ENCODE peak calls at places on chromosome 3, in four cellular contexts. One of them, this sample, is unnamed.

GRCh38 chr3:23961064-23961463 is 16.0 kb downstream of the NR1D2 start:
- DNase-seq in PC-9: no peak
- DNase-seq in AG04449: no peak
- DNase-seq in RWPE1: peak
- DNase-seq in this sample: no peak

GRCh38 chr3:143885803-143886427 is 37.6 kb upstream of the SLC9A9 start:
- DNase-seq in PC-9: no peak
- DNase-seq in AG04449: no peak
- DNase-seq in RWPE1: peak
- DNase-seq in this sample: peak

GRCh38 chr3:47428585-47429145 is 47.1 kb downstream of the SCAP start:
- DNase-seq in PC-9: no peak
- DNase-seq in AG04449: no peak
- DNase-seq in RWPE1: no peak
- DNase-seq in this sample: no peak

GRCh38 chr3:4850928-4851265 is 128.3 kb upstream of the BHLHE40 start:
- DNase-seq in PC-9: no peak
- DNase-seq in AG04449: no peak
- DNase-seq in RWPE1: no peak
- DNase-seq in this sample: no peak

GRCh38 chr3:150449169-150449721 is 41.1 kb downstream of the TSC22D2 start:
- DNase-seq in PC-9: no peak
- DNase-seq in AG04449: no peak
- DNase-seq in RWPE1: peak
- DNase-seq in this sample: no peak

GRCh38 chr3:144265527-144266100 is 294.0 kb downstream of the DIPK2A start:
- DNase-seq in PC-9: no peak
- DNase-seq in AG04449: no peak
- DNase-seq in RWPE1: no peak
- DNase-seq in this sample: no peak

GRCh38 chr3:25781758-25782594 is 1.3 kb downstream of the NGLY1 start:
- DNase-seq in PC-9: no peak
- DNase-seq in AG04449: no peak
- DNase-seq in RWPE1: no peak
- DNase-seq in this sample: no peak

GRCh38 chr3:12046406-12046805 is 42.2 kb downstream of the SYN2 start:
- DNase-seq in PC-9: no peak
- DNase-seq in AG04449: no peak
- DNase-seq in RWPE1: no peak
- DNase-seq in this sample: peak

GRCh38 chr3:105480771-105481170 is 114.1 kb downstream of the ALCAM start:
- DNase-seq in PC-9: no peak
- DNase-seq in AG04449: no peak
- DNase-seq in RWPE1: no peak
- DNase-seq in this sample: no peak

GRCh38 chr3:133162906-133163305 is 124.7 kb downstream of the TMEM108 start:
- DNase-seq in PC-9: no peak
- DNase-seq in AG04449: no peak
- DNase-seq in RWPE1: no peak
- DNase-seq in this sample: no peak

GRCh38 chr3:194871143-194871863 is 185.6 kb downstream of the FAM43A start:
- DNase-seq in PC-9: peak
- DNase-seq in AG04449: peak
- DNase-seq in RWPE1: peak
- DNase-seq in this sample: peak

GRCh38 chr3:113054552-113054951 is 63.8 kb downstream of the GTPBP8 start:
- DNase-seq in PC-9: no peak
- DNase-seq in AG04449: peak
- DNase-seq in RWPE1: no peak
- DNase-seq in this sample: no peak

GRCh38 chr3:190862209-190863118 is at the start of gene GMNC:
- DNase-seq in PC-9: peak
- DNase-seq in AG04449: no peak
- DNase-seq in RWPE1: peak
- DNase-seq in this sample: peak

GRCh38 chr3:33751320-33751719 is 33.3 kb upstream of the CLASP2 start:
- DNase-seq in PC-9: no peak
- DNase-seq in AG04449: no peak
- DNase-seq in RWPE1: no peak
- DNase-seq in this sample: no peak

GRCh38 chr3:125381743-125382142 is 6.6 kb upstream of the ZNF148 start:
- DNase-seq in PC-9: peak
- DNase-seq in AG04449: no peak
- DNase-seq in RWPE1: no peak
- DNase-seq in this sample: peak

GRCh38 chr3:38347421-38348200 is 1.0 kb downstream of the XYLB start:
- DNase-seq in PC-9: no peak
- DNase-seq in AG04449: no peak
- DNase-seq in RWPE1: no peak
- DNase-seq in this sample: peak

GRCh38 chr3:21729331-21729730 is 21.7 kb downstream of the ZNF385D start:
- DNase-seq in PC-9: no peak
- DNase-seq in AG04449: no peak
- DNase-seq in RWPE1: no peak
- DNase-seq in this sample: no peak

GRCh38 chr3:13574798-13575451 is 26.0 kb downstream of the FBLN2 start:
- DNase-seq in PC-9: no peak
- DNase-seq in AG04449: no peak
- DNase-seq in RWPE1: no peak
- DNase-seq in this sample: no peak

GRCh38 chr3:191328963-191329653 is at the start of gene CCDC50:
- DNase-seq in PC-9: peak
- DNase-seq in AG04449: no peak
- DNase-seq in RWPE1: peak
- DNase-seq in this sample: peak

GRCh38 chr3:159616234-159616825 is 372.3 kb upstream of the IL12A start:
- DNase-seq in PC-9: peak
- DNase-seq in AG04449: no peak
- DNase-seq in RWPE1: peak
- DNase-seq in this sample: peak

GRCh38 chr3:102113421-102114041 is 264.2 kb downstream of the NFKBIZ start:
- DNase-seq in PC-9: no peak
- DNase-seq in AG04449: no peak
- DNase-seq in RWPE1: no peak
- DNase-seq in this sample: peak

GRCh38 chr3:28835751-28836150 is 445.1 kb upstream of the RBMS3 start:
- DNase-seq in PC-9: peak
- DNase-seq in AG04449: no peak
- DNase-seq in RWPE1: no peak
- DNase-seq in this sample: peak

GRCh38 chr3:51024765-51025681 is 350.3 kb downstream of the DOCK3 start:
- DNase-seq in PC-9: peak
- DNase-seq in AG04449: no peak
- DNase-seq in RWPE1: no peak
- DNase-seq in this sample: peak

DNA sequence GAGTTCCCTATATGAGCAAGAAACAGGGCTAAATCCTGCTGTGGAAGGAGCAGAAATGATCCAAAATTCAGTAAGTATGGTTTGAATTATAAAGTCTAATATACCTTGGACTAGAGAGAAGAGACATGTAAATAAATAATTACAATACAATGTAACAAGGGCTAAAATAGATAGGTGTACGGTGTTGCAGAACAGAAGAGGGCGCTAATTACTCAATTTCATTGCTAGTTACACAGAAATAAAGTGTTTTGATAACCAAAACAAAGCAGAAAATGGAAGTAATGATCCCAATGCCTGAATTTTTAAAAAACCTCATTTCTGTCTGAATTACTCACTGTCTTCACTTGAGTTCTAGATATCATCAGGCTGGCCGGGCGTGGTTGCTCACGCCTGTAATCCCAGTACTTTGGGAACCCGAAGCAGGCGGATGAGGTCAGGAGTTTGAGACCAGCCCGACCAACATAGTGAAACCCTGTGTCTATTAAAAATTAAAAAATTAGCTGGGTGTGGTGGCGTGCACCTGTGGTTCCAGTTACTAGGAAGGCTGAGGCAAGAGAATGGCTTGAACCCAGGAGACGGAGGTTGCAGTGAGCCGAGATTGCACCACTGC is 8.3 kb upstream of the PLCH1 start:
- DNase-seq in PC-9: no peak
- DNase-seq in AG04449: no peak
- DNase-seq in RWPE1: peak
- DNase-seq in this sample: no peak
- TF ChIP-seq CTCF in PC-9: peak
- TF ChIP-seq CTCF in AG04449: peak
- TF ChIP-seq CTCF in RWPE1: peak
- TF ChIP-seq CTCF in this sample: peak

GRCh38 chr3:55167586-55168317 is 239.9 kb upstream of the LRTM1 start:
- DNase-seq in PC-9: no peak
- DNase-seq in AG04449: no peak
- DNase-seq in RWPE1: no peak
- DNase-seq in this sample: no peak

GRCh38 chr3:55172913-55173312 is 245.1 kb upstream of the LRTM1 start:
- DNase-seq in PC-9: no peak
- DNase-seq in AG04449: no peak
- DNase-seq in RWPE1: no peak
- DNase-seq in this sample: no peak

GRCh38 chr3:55166577-55167555 is 239.0 kb upstream of the LRTM1 start:
- DNase-seq in PC-9: no peak
- DNase-seq in AG04449: no peak
- DNase-seq in RWPE1: no peak
- DNase-seq in this sample: no peak

GRCh38 chr3:55169161-55169560 is 241.3 kb upstream of the LRTM1 start:
- DNase-seq in PC-9: no peak
- DNase-seq in AG04449: no peak
- DNase-seq in RWPE1: no peak
- DNase-seq in this sample: no peak

GRCh38 chr3:55169608-55170010 is 241.8 kb upstream of the LRTM1 start:
- DNase-seq in PC-9: peak
- DNase-seq in AG04449: peak
- DNase-seq in RWPE1: no peak
- DNase-seq in this sample: no peak
- TF ChIP-seq CTCF in PC-9: no peak
- TF ChIP-seq CTCF in AG04449: no peak
- TF ChIP-seq CTCF in RWPE1: no peak
- TF ChIP-seq CTCF in this sample: no peak

DNA sequence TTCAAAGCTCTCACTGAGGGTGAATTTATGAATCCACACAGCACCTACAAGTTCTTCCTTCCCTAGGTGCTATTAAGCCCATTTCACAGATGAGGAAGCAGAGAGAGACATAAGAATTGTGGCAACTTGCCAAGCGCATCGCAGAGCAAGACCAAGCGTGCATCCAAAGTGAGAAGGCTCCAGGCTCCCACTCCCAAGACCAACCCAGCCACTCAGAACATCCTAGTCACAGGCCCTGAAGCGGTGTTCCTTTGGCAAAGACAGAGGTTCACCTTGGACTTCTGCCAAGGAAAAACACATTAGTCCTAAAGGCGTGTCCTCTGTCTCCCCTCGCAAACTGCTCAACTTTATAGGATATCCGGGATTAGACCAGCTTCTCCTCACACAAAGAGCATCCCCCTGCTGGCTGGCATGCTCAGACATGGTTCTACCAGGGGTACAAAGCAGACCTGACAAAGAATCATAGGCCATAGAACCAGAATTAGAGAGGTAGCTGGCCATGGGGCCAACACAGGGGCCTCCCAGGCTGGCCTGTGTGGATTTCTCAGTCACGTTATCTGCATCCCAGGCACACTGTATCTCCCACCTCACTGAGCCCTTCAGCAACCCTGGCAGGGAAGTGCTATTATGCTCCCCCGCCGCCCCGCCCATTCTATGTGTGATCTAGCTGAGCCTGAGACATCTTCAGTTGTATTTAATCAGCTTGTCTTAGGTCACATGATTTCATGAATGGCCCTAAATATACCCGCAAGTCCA is 160.2 kb downstream of the FOXP1 start:
- DNase-seq in PC-9: no peak
- DNase-seq in AG04449: no peak
- DNase-seq in RWPE1: peak
- DNase-seq in this sample: peak
- TF ChIP-seq CTCF in PC-9: no peak
- TF ChIP-seq CTCF in AG04449: no peak
- TF ChIP-seq CTCF in RWPE1: no peak
- TF ChIP-seq CTCF in this sample: no peak

GRCh38 chr3:198067416-198067815 is 107.4 kb downstream of the LMLN start:
- DNase-seq in PC-9: no peak
- DNase-seq in AG04449: no peak
- DNase-seq in RWPE1: no peak
- DNase-seq in this sample: no peak

GRCh38 chr3:198070871-198071270 is 110.9 kb downstream of the LMLN start:
- DNase-seq in PC-9: no peak
- DNase-seq in AG04449: no peak
- DNase-seq in RWPE1: no peak
- DNase-seq in this sample: no peak

GRCh38 chr3:198076722-198077308 is 116.8 kb downstream of the LMLN start:
- DNase-seq in PC-9: no peak
- DNase-seq in AG04449: no peak
- DNase-seq in RWPE1: no peak
- DNase-seq in this sample: no peak

GRCh38 chr3:198065897-198066296 is 105.9 kb downstream of the LMLN start:
- DNase-seq in PC-9: no peak
- DNase-seq in AG04449: no peak
- DNase-seq in RWPE1: no peak
- DNase-seq in this sample: no peak

GRCh38 chr3:198071602-198072285 is 111.7 kb downstream of the LMLN start:
- DNase-seq in PC-9: peak
- DNase-seq in AG04449: peak
- DNase-seq in RWPE1: peak
- DNase-seq in this sample: peak
- TF ChIP-seq CTCF in PC-9: peak
- TF ChIP-seq CTCF in AG04449: peak
- TF ChIP-seq CTCF in RWPE1: no peak
- TF ChIP-seq CTCF in this sample: no peak

This sample was measured in Calu3.